ENCODE peak calls at places on chromosomes 12 and 14, in five cellular contexts. J, O, T, C and H are unnamed samples.

GRCh38 chr12:65826513-65827171 is 2.4 kb downstream of the HMGA2 start:
- DNase-seq in C (no peak), J (no peak), T (no peak), O (peak), H (no peak)

GRCh38 chr12:104109446-104110271 is 28.4 kb downstream of the NFYB start:
- DNase-seq in C (no peak), T (no peak), O (no peak), J (no peak), H (no peak)

GRCh38 chr12:63782466-63782865 is 2.8 kb downstream of the RXYLT1 start:
- DNase-seq in J (no peak), O (no peak), T (no peak), C (no peak), H (no peak)

GRCh38 chr12:19273482-19274330 is 144.2 kb downstream of the PLEKHA5 start:
- DNase-seq in C (no peak), T (peak), J (no peak), O (peak), H (no peak)

GRCh38 chr14:28101992-28102391 is 664.6 kb upstream of the FOXG1 start:
- DNase-seq in T (no peak), O (no peak), J (no peak), C (no peak), H (no peak)

GRCh38 chr14:69500736-69501135 is 16.2 kb downstream of the PLEKHD1 start:
- DNase-seq in T (no peak), C (no peak), J (no peak), O (no peak), H (peak)

GRCh38 chr12:25979563-25979962 is 21.1 kb downstream of the RASSF8 start:
- DNase-seq in J (no peak), O (no peak), C (no peak), T (no peak), H (no peak)

GRCh38 chr12:112842441-112842840 is 50.9 kb downstream of the RPH3A start:
- DNase-seq in C (no peak), O (no peak), T (no peak), J (no peak), H (no peak)

GRCh38 chr12:69987453-69988102 is 162.6 kb downstream of the MYRFL start:
- DNase-seq in T (no peak), J (no peak), O (no peak), C (no peak), H (no peak)

GRCh38 chr12:57939291-57939690 is 2.1 kb upstream of the ATP23 start:
- DNase-seq in T (no peak), C (no peak), J (no peak), O (no peak), H (no peak)

GRCh38 chr14:35403085-35403396 is 1.5 kb downstream of the NFKBIA start:
- DNase-seq in J (no peak), T (peak), O (no peak), C (no peak), H (no peak)

GRCh38 chr14:37985826-37986470 is 221.8 kb upstream of the SSTR1 start:
- DNase-seq in C (no peak), T (peak), J (no peak), O (no peak), H (no peak)

GRCh38 chr14:96056509-96057422 is 17.6 kb downstream of the C14orf132 start:
- DNase-seq in J (no peak), T (no peak), C (no peak), O (no peak), H (no peak)

GRCh38 chr14:38536376-38537038 is 280.6 kb upstream of the CLEC14A start:
- DNase-seq in T (no peak), O (no peak), C (no peak), J (no peak), H (no peak)

GRCh38 chr12:132835076-132835870 is 6.6 kb upstream of the GOLGA3 start:
- DNase-seq in J (no peak), T (no peak), O (no peak), C (no peak), H (no peak)

GRCh38 chr12:49744363-49744885 is 3.1 kb downstream of the TMBIM6 start:
- DNase-seq in C (no peak), O (no peak), T (no peak), J (no peak), H (no peak)

GRCh38 chr14:49769581-49770211 is 1.7 kb downstream of the KLHDC2 start:
- DNase-seq in J (no peak), C (no peak), T (no peak), O (no peak), H (no peak)

GRCh38 chr12:50110127-50110761 is 1.8 kb upstream of the COX14 start:
- DNase-seq in C (peak), O (peak), J (no peak), T (no peak), H (no peak)

GRCh38 chr14:71590131-71590530 is 342.1 kb upstream of the RGS6 start:
- DNase-seq in O (no peak), T (no peak), J (no peak), C (no peak), H (no peak)

GRCh38 chr12:106837782-106838181 is 63.3 kb downstream of the RIC8B start:
- DNase-seq in O (no peak), T (no peak), C (no peak), J (no peak), H (no peak)

GRCh38 chr12:24280085-24280842 is 330.8 kb upstream of the SOX5 start:
- DNase-seq in C (no peak), J (no peak), O (no peak), T (no peak), H (no peak)